ENCODE peak calls at places on chromosome 22, in eight cellular contexts. One of them, this sample, is unnamed.

GRCh38 chr22:25953276-25953675 is 211.3 kb downstream of the MYO18B start:
- DNase-seq in Caco-2: no peak
- DNase-seq in AG09309: no peak
- DNase-seq in thoracic aorta: no peak
- DNase-seq in tibial nerve: no peak
- DNase-seq in astrocyte of the spinal cord: no peak
- DNase-seq in fibroblast of mammary gland: no peak
- DNase-seq in fibroblast of lung: no peak
- DNase-seq in this sample: no peak

GRCh38 chr22:40524392-40525249 is 111.9 kb downstream of the MRTFA start:
- DNase-seq in AG09309: no peak
- DNase-seq in astrocyte of the spinal cord: no peak
- DNase-seq in thoracic aorta: no peak
- DNase-seq in fibroblast of mammary gland: peak; percentile 47
- DNase-seq in tibial nerve: no peak
- DNase-seq in Caco-2: no peak
- DNase-seq in fibroblast of lung: no peak
- DNase-seq in this sample: no peak

GRCh38 chr22:36432592-36433317 is 45.0 kb upstream of the MYH9 start:
- DNase-seq in astrocyte of the spinal cord: peak; percentile 49
- DNase-seq in fibroblast of mammary gland: no peak
- DNase-seq in AG09309: no peak
- DNase-seq in tibial nerve: no peak
- DNase-seq in fibroblast of lung: peak; percentile 90
- DNase-seq in thoracic aorta: no peak
- DNase-seq in Caco-2: no peak
- DNase-seq in this sample: no peak

GRCh38 chr22:27347951-27348350 is 453.6 kb downstream of the MN1 start:
- DNase-seq in thoracic aorta: no peak
- DNase-seq in astrocyte of the spinal cord: peak; percentile 24
- DNase-seq in AG09309: no peak
- DNase-seq in fibroblast of lung: peak; percentile 82
- DNase-seq in tibial nerve: no peak
- DNase-seq in Caco-2: no peak
- DNase-seq in fibroblast of mammary gland: no peak
- DNase-seq in this sample: no peak

GRCh38 chr22:42697542-42698013 is 23.1 kb downstream of the A4GALT start:
- DNase-seq in Caco-2: peak; percentile 26
- DNase-seq in thoracic aorta: peak; percentile 85
- DNase-seq in fibroblast of mammary gland: peak; percentile 88
- DNase-seq in tibial nerve: no peak
- DNase-seq in AG09309: no peak
- DNase-seq in astrocyte of the spinal cord: peak; percentile 63
- DNase-seq in fibroblast of lung: peak; percentile 84
- DNase-seq in this sample: no peak

GRCh38 chr22:19478466-19479357 is at the start of gene UFD1:
- DNase-seq in astrocyte of the spinal cord: peak; percentile 12
- DNase-seq in tibial nerve: peak; percentile 40
- DNase-seq in thoracic aorta: peak; percentile 52
- DNase-seq in fibroblast of lung: peak; percentile 80
- DNase-seq in fibroblast of mammary gland: peak; percentile 72
- DNase-seq in AG09309: peak; percentile 25
- DNase-seq in Caco-2: peak; percentile 86
- DNase-seq in this sample: peak; percentile 75

GRCh38 chr22:48045369-48045768 is 1282.9 kb downstream of the TBC1D22A start:
- DNase-seq in astrocyte of the spinal cord: no peak
- DNase-seq in thoracic aorta: no peak
- DNase-seq in tibial nerve: no peak
- DNase-seq in Caco-2: no peak
- DNase-seq in fibroblast of lung: no peak
- DNase-seq in fibroblast of mammary gland: no peak
- DNase-seq in AG09309: no peak
- DNase-seq in this sample: no peak

GRCh38 chr22:28479912-28480311 is 199.7 kb downstream of the TTC28 start:
- DNase-seq in astrocyte of the spinal cord: no peak
- DNase-seq in fibroblast of mammary gland: no peak
- DNase-seq in thoracic aorta: no peak
- DNase-seq in fibroblast of lung: no peak
- DNase-seq in AG09309: no peak
- DNase-seq in tibial nerve: no peak
- DNase-seq in Caco-2: no peak
- DNase-seq in this sample: no peak

GRCh38 chr22:47794851-47795250 is 1032.4 kb downstream of the TBC1D22A start:
- DNase-seq in fibroblast of mammary gland: no peak
- DNase-seq in astrocyte of the spinal cord: no peak
- DNase-seq in Caco-2: no peak
- DNase-seq in AG09309: no peak
- DNase-seq in thoracic aorta: no peak
- DNase-seq in fibroblast of lung: no peak
- DNase-seq in tibial nerve: no peak
- DNase-seq in this sample: no peak

GRCh38 chr22:45503816-45504702 is 1.4 kb downstream of the FBLN1 start:
- DNase-seq in Caco-2: no peak
- DNase-seq in fibroblast of mammary gland: peak; percentile 69
- DNase-seq in AG09309: no peak
- DNase-seq in fibroblast of lung: peak; percentile 83
- DNase-seq in thoracic aorta: no peak
- DNase-seq in astrocyte of the spinal cord: peak; percentile 78
- DNase-seq in tibial nerve: no peak
- DNase-seq in this sample: no peak

GRCh38 chr22:28955817-28956216 is 72.4 kb downstream of the ZNRF3 start:
- DNase-seq in astrocyte of the spinal cord: no peak
- DNase-seq in tibial nerve: no peak
- DNase-seq in Caco-2: no peak
- DNase-seq in AG09309: no peak
- DNase-seq in fibroblast of mammary gland: peak; percentile 14
- DNase-seq in fibroblast of lung: peak; percentile 33
- DNase-seq in thoracic aorta: no peak
- DNase-seq in this sample: peak; percentile 48

GRCh38 chr22:19998232-19998951 is 18.2 kb downstream of the ARVCF start:
- DNase-seq in Caco-2: no peak
- DNase-seq in fibroblast of lung: no peak
- DNase-seq in AG09309: no peak
- DNase-seq in tibial nerve: no peak
- DNase-seq in fibroblast of mammary gland: no peak
- DNase-seq in astrocyte of the spinal cord: no peak
- DNase-seq in thoracic aorta: no peak
- DNase-seq in this sample: no peak

GRCh38 chr22:45009881-45010531 is at the start of gene PHF21B:
- DNase-seq in thoracic aorta: no peak
- DNase-seq in fibroblast of mammary gland: peak; percentile 9
- DNase-seq in AG09309: no peak
- DNase-seq in astrocyte of the spinal cord: peak; percentile 11
- DNase-seq in tibial nerve: no peak
- DNase-seq in fibroblast of lung: peak; percentile 40
- DNase-seq in Caco-2: peak; percentile 60
- DNase-seq in this sample: peak; percentile 79

GRCh38 chr22:17086301-17086700 is 1.5 kb downstream of the IL17RA start:
- DNase-seq in fibroblast of mammary gland: no peak
- DNase-seq in Caco-2: no peak
- DNase-seq in thoracic aorta: no peak
- DNase-seq in tibial nerve: no peak
- DNase-seq in astrocyte of the spinal cord: no peak
- DNase-seq in fibroblast of lung: no peak
- DNase-seq in AG09309: no peak
- DNase-seq in this sample: no peak
- H3K4me3 ChIP-seq in fibroblast of mammary gland: no peak overlapping the region
- H3K4me3 ChIP-seq in Caco-2: no peak overlapping the region
- H3K4me3 ChIP-seq in thoracic aorta: peak overlapping the region; percentile 98
- H3K4me3 ChIP-seq in tibial nerve: peak overlapping the region; percentile 92
- H3K4me3 ChIP-seq in astrocyte of the spinal cord: peak overlapping the region; percentile 67
- H3K4me3 ChIP-seq in fibroblast of lung: peak overlapping the region; percentile 56
- H3K4me3 ChIP-seq in AG09309: no peak overlapping the region
- H3K4me3 ChIP-seq in this sample: peak overlapping the region; percentile 79

DNA sequence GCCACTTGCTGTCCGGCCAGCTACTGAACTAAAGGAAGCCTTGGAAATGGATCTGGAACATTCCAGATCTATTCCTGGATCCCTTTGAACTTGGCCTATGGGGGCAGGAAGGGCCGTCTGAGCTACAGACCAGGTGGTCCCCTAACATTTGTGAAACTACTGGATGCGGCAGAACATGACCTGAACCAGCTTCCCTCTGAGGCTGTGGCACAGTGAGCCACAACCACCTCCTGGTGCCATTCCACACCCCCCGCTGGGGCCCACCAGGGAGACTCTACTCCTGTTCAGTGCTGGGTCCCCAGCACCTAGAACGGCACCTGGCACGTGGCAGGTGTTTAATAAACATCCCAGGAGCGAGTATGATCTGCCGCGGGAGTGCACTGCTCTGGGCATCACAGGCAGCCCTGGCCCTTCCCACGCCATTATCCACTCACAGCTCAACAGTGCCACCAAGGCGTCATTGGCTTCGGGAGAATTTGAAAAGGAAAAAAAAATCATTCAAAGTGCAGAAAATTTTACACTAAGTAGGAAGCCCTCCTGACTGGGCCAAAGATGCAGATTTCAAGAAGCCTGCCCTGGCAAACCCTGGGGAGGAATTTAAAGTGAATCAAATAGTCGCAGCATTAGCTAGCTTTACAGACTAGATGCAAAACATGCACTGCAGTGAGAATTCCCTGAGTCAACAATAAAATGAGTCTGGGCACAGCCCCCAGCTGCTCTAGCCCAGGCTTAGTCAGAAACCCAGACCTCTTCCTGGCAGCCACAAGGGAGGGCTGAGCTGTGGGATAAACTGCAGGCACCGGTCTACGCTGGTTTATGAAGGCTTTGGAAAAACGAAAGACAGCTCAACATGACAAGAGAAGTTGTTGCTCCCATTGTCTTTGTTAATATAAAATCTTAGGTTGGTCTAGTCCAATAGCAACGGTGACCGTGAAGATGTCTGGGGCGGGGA is 14.3 kb upstream of the EFCAB6 start:
- DNase-seq in thoracic aorta: no peak
- DNase-seq in AG09309: peak; percentile 39
- DNase-seq in fibroblast of mammary gland: peak; percentile 71
- DNase-seq in astrocyte of the spinal cord: peak; percentile 86
- DNase-seq in Caco-2: no peak
- DNase-seq in fibroblast of lung: peak; percentile 82
- DNase-seq in tibial nerve: no peak
- DNase-seq in this sample: no peak
- TF ChIP-seq CTCF in thoracic aorta: no peak
- TF ChIP-seq CTCF in AG09309: peak; percentile 56
- TF ChIP-seq CTCF in fibroblast of mammary gland: peak; percentile 34
- TF ChIP-seq CTCF in astrocyte of the spinal cord: peak; percentile 27
- TF ChIP-seq CTCF in Caco-2: peak; percentile 10
- TF ChIP-seq CTCF in fibroblast of lung: peak; percentile 41
- TF ChIP-seq CTCF in tibial nerve: peak; percentile 15
- TF ChIP-seq CTCF in this sample: peak; percentile 46

GRCh38 chr22:37747090-37747714 is 50.4 kb downstream of the TRIOBP start:
- DNase-seq in astrocyte of the spinal cord: peak; percentile 31
- DNase-seq in fibroblast of lung: peak; percentile 47
- DNase-seq in tibial nerve: no peak
- DNase-seq in thoracic aorta: no peak
- DNase-seq in fibroblast of mammary gland: peak; percentile 71
- DNase-seq in AG09309: no peak
- DNase-seq in Caco-2: no peak
- DNase-seq in this sample: no peak

GRCh38 chr22:37749223-37749622 is 52.4 kb downstream of the TRIOBP start:
- DNase-seq in AG09309: no peak
- DNase-seq in fibroblast of lung: no peak
- DNase-seq in Caco-2: no peak
- DNase-seq in astrocyte of the spinal cord: no peak
- DNase-seq in thoracic aorta: no peak
- DNase-seq in tibial nerve: no peak
- DNase-seq in fibroblast of mammary gland: no peak
- DNase-seq in this sample: no peak

GRCh38 chr22:37746366-37747089 is 49.7 kb downstream of the TRIOBP start:
- DNase-seq in AG09309: no peak
- DNase-seq in thoracic aorta: no peak
- DNase-seq in astrocyte of the spinal cord: no peak
- DNase-seq in tibial nerve: no peak
- DNase-seq in fibroblast of mammary gland: no peak
- DNase-seq in Caco-2: peak; percentile 20
- DNase-seq in fibroblast of lung: no peak
- DNase-seq in this sample: no peak

GRCh38 chr22:37748659-37749058 is 51.8 kb downstream of the TRIOBP start:
- DNase-seq in tibial nerve: no peak
- DNase-seq in fibroblast of mammary gland: peak; percentile 30
- DNase-seq in thoracic aorta: no peak
- DNase-seq in fibroblast of lung: no peak
- DNase-seq in astrocyte of the spinal cord: no peak
- DNase-seq in Caco-2: no peak
- DNase-seq in AG09309: no peak
- DNase-seq in this sample: no peak

DNA sequence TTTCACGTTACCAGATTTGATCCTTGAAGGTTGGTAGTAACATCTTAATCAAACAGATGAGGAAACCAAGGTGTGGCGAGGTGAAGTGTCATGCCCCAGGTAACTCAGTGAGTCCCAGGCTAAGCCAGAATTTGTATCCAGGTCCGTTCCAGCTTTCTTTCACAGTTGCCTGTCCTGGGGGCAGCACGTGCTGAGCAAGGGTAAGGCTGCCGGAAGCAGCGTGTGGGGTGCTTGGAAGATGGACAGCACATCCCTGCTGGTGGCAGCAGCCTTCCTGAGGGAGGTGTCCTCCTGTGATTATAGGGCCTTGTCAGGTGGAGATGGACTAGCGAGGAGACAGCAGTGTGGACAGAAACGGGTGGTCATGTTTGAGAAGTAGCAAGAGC is 50.9 kb downstream of the TRIOBP start:
- DNase-seq in fibroblast of mammary gland: no peak
- DNase-seq in tibial nerve: no peak
- DNase-seq in Caco-2: no peak
- DNase-seq in thoracic aorta: no peak
- DNase-seq in AG09309: no peak
- DNase-seq in fibroblast of lung: no peak
- DNase-seq in astrocyte of the spinal cord: no peak
- DNase-seq in this sample: no peak
- H3K4me3 ChIP-seq in fibroblast of mammary gland: peak overlapping the region; percentile 90
- H3K4me3 ChIP-seq in tibial nerve: peak overlapping the region; percentile 94
- H3K4me3 ChIP-seq in Caco-2: no peak overlapping the region
- H3K4me3 ChIP-seq in thoracic aorta: peak overlapping the region; percentile 95
- H3K4me3 ChIP-seq in AG09309: peak overlapping the region; percentile 73
- H3K4me3 ChIP-seq in fibroblast of lung: peak overlapping the region; percentile 40
- H3K4me3 ChIP-seq in astrocyte of the spinal cord: peak overlapping the region; percentile 83
- H3K4me3 ChIP-seq in this sample: no peak overlapping the region

DNA sequence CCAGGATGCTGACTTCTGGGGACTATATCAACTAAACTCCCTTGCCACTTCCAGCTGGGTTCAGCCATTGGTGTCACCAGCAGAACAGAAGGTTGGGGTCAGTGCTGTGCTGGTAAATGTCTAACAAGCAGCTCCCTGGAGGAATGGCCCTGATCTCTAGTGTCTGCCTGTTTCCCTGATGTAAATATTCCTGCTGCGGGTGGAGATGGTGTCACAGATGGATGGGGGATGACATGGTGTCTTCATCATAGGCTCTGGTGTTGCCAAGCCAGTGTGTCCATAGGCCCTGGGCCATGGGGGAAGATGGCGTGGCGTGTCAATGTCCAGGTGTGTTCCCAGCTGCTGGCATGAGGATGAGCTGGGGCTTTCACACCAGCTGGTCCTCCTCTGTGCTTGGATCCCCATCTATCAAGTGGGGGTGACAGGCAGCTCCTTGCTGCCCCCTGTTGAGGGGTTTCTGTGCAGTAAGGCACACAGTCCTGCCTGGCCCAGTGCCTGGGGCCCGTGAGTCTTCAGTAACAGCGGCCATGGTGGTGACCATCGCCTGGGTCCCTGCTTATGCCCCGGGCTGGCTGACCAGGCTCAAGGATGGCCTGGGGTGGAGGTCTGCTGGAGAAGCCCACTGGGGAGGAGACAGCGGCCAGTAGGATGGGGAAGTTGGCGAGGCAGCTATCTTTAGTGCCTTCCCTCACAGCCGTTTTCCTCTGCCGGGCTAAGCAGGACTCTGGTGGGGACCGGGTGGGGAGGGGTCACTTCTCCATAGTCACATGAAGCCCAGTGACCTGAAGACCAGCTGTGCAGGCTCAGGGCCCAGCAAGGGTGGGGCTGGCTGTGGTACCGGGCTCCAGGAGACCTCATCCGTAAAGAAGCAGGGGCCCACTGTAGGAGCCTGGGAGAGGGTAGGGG is 12.7 kb downstream of the RPL3 start:
- DNase-seq in Caco-2: peak; percentile 50
- DNase-seq in AG09309: no peak
- DNase-seq in astrocyte of the spinal cord: no peak
- DNase-seq in fibroblast of mammary gland: no peak
- DNase-seq in fibroblast of lung: no peak
- DNase-seq in thoracic aorta: no peak
- DNase-seq in tibial nerve: no peak
- DNase-seq in this sample: no peak
- TF ChIP-seq CTCF in Caco-2: no peak
- TF ChIP-seq CTCF in AG09309: peak; percentile 29
- TF ChIP-seq CTCF in astrocyte of the spinal cord: peak; percentile 34
- TF ChIP-seq CTCF in fibroblast of mammary gland: peak; percentile 33
- TF ChIP-seq CTCF in fibroblast of lung: peak; percentile 33
- TF ChIP-seq CTCF in thoracic aorta: no peak
- TF ChIP-seq CTCF in tibial nerve: no peak
- TF ChIP-seq CTCF in this sample: peak; percentile 17

This sample was measured in dorsolateral prefrontal cortex.